ENCODE peak calls at places on chromosome 5, in five cellular contexts. V is A549, F is GM23338, J is GM12878, Q is HepG2. A is an unnamed sample.

GRCh38 chr5:171785517-171785916 is at the start of gene SMIM23:
- DNase-seq in V (no peak), F (no peak), J (no peak), Q (no peak), A (no peak)

GRCh38 chr5:79924936-79925893 is 65.8 kb downstream of the MTX3 start:
- DNase-seq in V (peak), F (peak), J (no peak), Q (no peak), A (no peak)

GRCh38 chr5:96875805-96876291 is 452 bp upstream of the ERAP2 start:
- DNase-seq in V (no peak), F (no peak), J (no peak), Q (peak), A (peak)

GRCh38 chr5:150637245-150638052 is 3.0 kb upstream of the SYNPO start:
- DNase-seq in V (peak), F (peak), J (no peak), Q (peak), A (no peak)

GRCh38 chr5:159392881-159393280 is 62.6 kb upstream of the IL12B start:
- DNase-seq in V (no peak), F (no peak), J (no peak), Q (no peak), A (no peak)

GRCh38 chr5:41863871-41864486 is 6.2 kb downstream of the OXCT1 start:
- DNase-seq in V (no peak), F (no peak), J (no peak), Q (no peak), A (no peak)

GRCh38 chr5:169789417-169789816 is 152.3 kb downstream of the DOCK2 start:
- DNase-seq in V (no peak), F (no peak), J (no peak), Q (no peak), A (no peak)

GRCh38 chr5:9785751-9786150 is 155.6 kb upstream of the TAS2R1 start:
- DNase-seq in V (no peak), F (no peak), J (no peak), Q (no peak), A (no peak)

GRCh38 chr5:10145922-10146321 is 103.8 kb downstream of the ATPSCKMT start:
- DNase-seq in V (peak), F (peak), J (peak), Q (peak), A (no peak)

GRCh38 chr5:136781464-136781863 is 416.1 kb upstream of the TRPC7 start:
- DNase-seq in V (no peak), F (no peak), J (no peak), Q (no peak), A (no peak)

GRCh38 chr5:157965040-157965439 is 106.1 kb upstream of the CLINT1 start:
- DNase-seq in V (no peak), F (peak), J (no peak), Q (no peak), A (no peak)

DNA sequence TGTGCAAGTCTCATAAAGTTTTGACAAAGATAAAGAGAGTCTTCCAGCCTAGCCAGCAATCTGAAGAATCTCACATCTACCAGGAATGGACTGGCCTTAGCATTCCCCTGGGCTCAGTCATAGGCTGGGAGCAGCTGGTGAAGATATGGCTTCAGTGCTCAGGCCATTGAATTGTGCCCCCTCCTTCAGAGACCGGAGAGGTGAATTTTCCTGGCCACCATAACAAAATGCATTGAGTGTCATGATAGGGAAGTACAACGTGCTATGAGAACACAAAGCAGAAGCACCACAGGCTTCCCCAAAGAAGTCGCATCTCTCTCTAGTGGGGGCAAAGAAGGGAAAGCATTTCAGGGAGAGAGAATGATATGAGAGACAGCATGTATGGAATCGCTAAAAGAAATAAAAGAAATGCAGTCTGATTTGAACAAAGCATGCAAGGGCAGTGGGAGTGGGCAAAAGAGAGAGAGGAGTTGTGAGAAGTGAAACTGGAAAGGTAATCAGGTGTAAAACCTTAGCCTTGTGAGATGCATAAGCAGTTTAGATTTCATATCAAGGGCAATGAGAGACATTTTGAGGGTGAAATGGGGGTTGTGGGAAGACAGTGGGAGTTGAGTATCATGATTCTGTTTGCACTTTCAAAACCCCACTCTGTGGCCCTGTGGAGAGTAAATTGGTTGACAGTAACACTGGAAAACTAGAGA is 57.1 kb upstream of the NMUR2 start:
- DNase-seq in V (peak), F (no peak), J (no peak), Q (no peak), A (no peak)
- TF ChIP-seq JUNB in V (no peak), F (no peak), J (peak), Q (no peak), A (no peak)

GRCh38 chr5:138900281-138900965 is 25.3 kb upstream of the LRRTM2 start:
- DNase-seq in V (no peak), F (no peak), J (no peak), Q (no peak), A (no peak)
- H3K27ac ChIP-seq in V (no peak), F (no peak), J (no peak), Q (no peak), A (no peak)

GRCh38 chr5:134462047-134462575 is 50.4 kb upstream of the CDKN2AIPNL start:
- DNase-seq in V (no peak), F (no peak), J (no peak), Q (no peak), A (no peak)
- TF ChIP-seq JUNB in V (no peak), F (no peak), J (no peak), Q (no peak), A (no peak)

GRCh38 chr5:56128166-56128565 is 105.0 kb downstream of the ANKRD55 start:
- DNase-seq in V (no peak), F (no peak), J (no peak), Q (no peak), A (no peak)

GRCh38 chr5:56124885-56125250 is 108.3 kb downstream of the ANKRD55 start:
- DNase-seq in V (no peak), F (no peak), J (no peak), Q (no peak), A (no peak)

GRCh38 chr5:56119050-56119449 is 114.1 kb downstream of the ANKRD55 start:
- DNase-seq in V (no peak), F (no peak), J (no peak), Q (no peak), A (no peak)

GRCh38 chr5:56126487-56127179 is 106.5 kb downstream of the ANKRD55 start:
- DNase-seq in V (peak), F (no peak), J (no peak), Q (no peak), A (no peak)

DNA sequence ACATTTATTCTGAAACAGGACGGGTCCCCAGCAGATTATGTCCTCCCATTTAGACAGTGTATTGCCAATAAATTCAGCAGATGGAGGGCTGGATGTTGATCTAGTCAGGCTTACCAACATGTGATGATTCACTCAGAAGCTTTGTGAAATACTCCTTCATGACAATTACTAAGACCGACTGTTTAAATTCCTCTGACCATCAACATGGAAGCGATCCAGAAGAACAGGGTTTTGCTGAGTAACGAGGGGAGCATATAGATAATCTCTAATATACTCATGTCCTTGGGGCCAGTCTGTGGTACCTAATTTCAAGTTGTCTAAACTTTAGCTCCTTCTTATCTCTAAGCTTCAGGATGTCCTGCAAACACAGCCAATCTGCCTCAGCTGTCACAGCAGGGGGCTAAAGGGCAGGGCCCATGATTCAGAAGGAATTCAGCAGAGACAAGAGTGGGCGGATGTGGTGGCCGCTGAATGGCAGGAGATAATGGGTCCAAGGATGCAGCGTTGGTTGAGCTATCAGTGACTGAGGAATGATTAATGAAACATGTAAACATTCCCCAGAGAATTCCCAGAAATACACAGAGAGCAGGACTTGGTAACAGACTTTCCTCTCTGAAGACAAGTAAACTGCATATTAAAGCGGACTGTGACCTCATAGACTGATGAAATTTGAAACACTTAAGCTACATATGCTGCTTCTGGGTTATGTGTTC is 109.4 kb downstream of the ANKRD55 start:
- DNase-seq in V (peak), F (peak), J (no peak), Q (peak), A (peak)
- H3K27ac ChIP-seq in V (peak), F (no peak), J (no peak), Q (peak), A (peak)

GRCh38 chr5:149319174-149319573 is 26.1 kb upstream of the GRPEL2 start:
- DNase-seq in V (no peak), F (no peak), J (no peak), Q (no peak), A (no peak)

GRCh38 chr5:149322518-149322917 is 22.8 kb upstream of the GRPEL2 start:
- DNase-seq in V (no peak), F (peak), J (no peak), Q (peak), A (no peak)

GRCh38 chr5:149317281-149318048 is 27.8 kb upstream of the GRPEL2 start:
- DNase-seq in V (peak), F (peak), J (no peak), Q (peak), A (peak)

GRCh38 chr5:149323235-149324205 is 21.8 kb upstream of the GRPEL2 start:
- DNase-seq in V (no peak), F (no peak), J (no peak), Q (peak), A (no peak)

GRCh38 chr5:149320791-149321330 is 24.4 kb upstream of the GRPEL2 start:
- DNase-seq in V (peak), F (peak), J (no peak), Q (peak), A (peak)
- TF ChIP-seq JUNB in V (no peak), F (no peak), J (no peak), Q (no peak), A (no peak)

GRCh38 chr5:2022436-2022835 is 139.7 kb upstream of the IRX4 start:
- DNase-seq in V (no peak), F (no peak), J (no peak), Q (no peak), A (no peak)
- H3K27ac ChIP-seq in V (no peak), F (no peak), J (no peak), Q (no peak), A (no peak)

DNA sequence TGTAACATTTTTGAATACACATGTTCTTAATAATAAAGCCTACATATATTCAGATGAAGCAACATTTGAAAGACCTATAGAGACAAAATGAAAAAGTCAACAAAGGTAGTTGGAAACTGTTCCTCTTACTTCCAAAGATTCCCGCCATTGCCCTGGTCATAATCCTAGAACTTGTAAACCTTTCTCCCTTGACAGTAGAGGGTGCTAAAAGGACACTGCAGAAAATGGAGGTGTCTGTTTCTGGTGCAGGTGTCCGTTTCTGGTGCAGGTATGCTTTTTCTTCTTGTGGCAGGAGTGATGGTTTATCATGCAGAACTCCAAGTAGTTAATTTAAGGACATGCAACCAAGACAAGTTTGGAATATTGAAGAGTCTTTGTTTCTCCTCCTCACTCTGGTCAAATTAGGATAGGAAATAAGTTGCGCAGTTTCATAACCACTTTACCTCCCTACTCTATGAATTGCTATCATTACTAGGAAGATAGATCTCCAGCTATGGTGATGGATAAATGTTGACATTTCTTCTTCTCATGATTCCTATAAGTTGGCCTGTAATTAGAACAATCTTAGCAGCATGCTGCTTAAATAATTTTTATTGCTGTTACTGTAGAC is 56.0 kb upstream of the FAM174A start:
- DNase-seq in V (peak), F (peak), J (peak), Q (peak), A (peak)
- TF ChIP-seq JUNB in V (no peak), F (no peak), J (no peak), Q (no peak), A (no peak)

DNA sequence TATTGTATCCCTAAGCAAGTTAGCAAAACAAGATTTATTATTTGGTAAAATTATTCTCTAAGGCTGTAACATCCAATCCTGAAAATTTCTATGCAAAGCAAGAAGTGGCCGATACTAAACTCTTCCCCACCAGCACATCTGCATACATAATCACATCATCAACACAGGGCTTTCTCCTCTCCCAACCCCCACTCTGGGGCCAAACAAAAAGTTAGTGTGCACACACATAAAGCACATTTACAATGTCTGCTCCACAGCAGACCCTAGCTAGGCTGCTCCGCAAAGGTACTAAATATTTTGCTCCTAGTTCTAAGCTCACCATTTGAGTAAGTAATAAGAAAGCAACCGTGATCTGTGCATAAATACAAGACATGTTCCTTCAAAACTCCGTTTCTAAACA is 3.6 kb downstream of the RNF130 start:
- DNase-seq in V (no peak), F (no peak), J (no peak), Q (no peak), A (no peak)
- H3K27ac ChIP-seq in V (no peak), F (no peak), J (no peak), Q (no peak), A (no peak)

GRCh38 chr5:2403296-2403695 is 348.2 kb downstream of the IRX2 start:
- DNase-seq in V (no peak), F (no peak), J (no peak), Q (no peak), A (no peak)

GRCh38 chr5:2399804-2400203 is 351.7 kb downstream of the IRX2 start:
- DNase-seq in V (no peak), F (no peak), J (no peak), Q (no peak), A (no peak)
- TF ChIP-seq JUNB in V (no peak), F (no peak), J (no peak), Q (no peak), A (no peak)

GRCh38 chr5:54450542-54450941 is 5.0 kb upstream of the HSPB3 start:
- DNase-seq in V (no peak), F (peak), J (no peak), Q (no peak), A (no peak)

GRCh38 chr5:54454602-54455001 is 897 bp upstream of the HSPB3 start:
- DNase-seq in V (no peak), F (no peak), J (no peak), Q (no peak), A (no peak)

GRCh38 chr5:54455413-54456157 is at the start of gene HSPB3:
- DNase-seq in V (no peak), F (no peak), J (no peak), Q (no peak), A (peak)

GRCh38 chr5:54449923-54450322 is 5.6 kb upstream of the HSPB3 start:
- DNase-seq in V (no peak), F (no peak), J (no peak), Q (no peak), A (no peak)

DNA sequence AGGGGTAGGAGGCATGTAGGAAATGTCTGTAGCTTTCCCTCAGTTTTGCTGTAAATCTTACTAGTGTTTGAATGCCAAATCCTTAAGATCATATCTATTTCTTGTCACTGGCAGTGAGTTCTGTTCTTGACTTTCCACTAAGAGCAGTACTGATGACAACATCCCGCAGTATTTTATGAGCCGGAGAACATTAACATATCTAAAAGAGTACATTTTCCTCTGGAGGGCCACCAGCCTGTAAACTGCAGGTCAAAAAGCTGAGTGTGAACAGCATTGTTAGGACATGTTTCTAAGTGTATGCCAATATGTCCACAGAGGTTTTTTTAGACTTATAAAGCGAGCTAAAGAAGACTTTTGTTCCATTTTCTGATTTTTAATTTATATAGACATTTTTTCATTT is 2.4 kb upstream of the HSPB3 start:
- DNase-seq in V (no peak), F (no peak), J (no peak), Q (no peak), A (no peak)
- H3K27ac ChIP-seq in V (no peak), F (no peak), J (no peak), Q (no peak), A (no peak)

A was measured in K562.